ENCODE peak calls at places on chromosomes 11 and 22, in nine cellular contexts. F is Peyer's patch, O is fibroblast of lung, N is ovary, K is A549, M is spleen, T is RWPE1, A is heart right ventricle, D is stomach. G is an unnamed sample.

GRCh38 chr11:65445604-65446445 is 23.2 kb downstream of the NEAT1 start:
- DNase-seq in T (no peak), D (peak), K (no peak), N (peak), F (peak), M (peak), O (peak), A (no peak), G (no peak)

GRCh38 chr11:33912405-33913361 is 20.8 kb upstream of the LMO2 start:
- DNase-seq in N (no peak), D (no peak), O (peak), T (peak), A (no peak), M (peak), K (peak), F (no peak), G (peak)

GRCh38 chr11:61917357-61918109 is at the start of gene RAB3IL1:
- DNase-seq in A (peak), K (peak), D (peak), M (peak), F (peak), N (peak), O (peak), T (peak), G (no peak)

GRCh38 chr11:110479445-110480101 is 49.8 kb downstream of the FDX1 start:
- DNase-seq in D (no peak), O (peak), T (no peak), F (no peak), K (no peak), N (no peak), A (no peak), M (no peak), G (no peak)

GRCh38 chr11:9840460-9841004 is 176.7 kb downstream of the SWAP70 start:
- DNase-seq in M (no peak), F (no peak), T (no peak), K (no peak), N (no peak), O (no peak), D (no peak), A (no peak), G (no peak)

GRCh38 chr22:17319541-17319940 is 49.7 kb upstream of the CECR2 start:
- DNase-seq in F (no peak), A (no peak), N (no peak), T (no peak), M (no peak), K (no peak), O (no peak), D (no peak), G (no peak)

GRCh38 chr22:23547818-23548500 is 32.1 kb downstream of the IGLL1 start:
- DNase-seq in K (no peak), M (peak), T (no peak), F (no peak), D (no peak), N (no peak), A (no peak), O (no peak), G (no peak)

GRCh38 chr22:19766506-19767426 is 6.2 kb downstream of the TBX1 start:
- DNase-seq in T (peak), M (peak), F (peak), K (no peak), A (no peak), O (no peak), D (peak), N (no peak), G (peak)

GRCh38 chr11:61477734-61478148 is 30.8 kb upstream of the LRRC10B start:
- DNase-seq in N (peak), O (no peak), K (peak), T (peak), D (peak), F (peak), A (peak), M (peak), G (peak)

GRCh38 chr11:83639995-83640758 is 354.0 kb upstream of the CCDC90B start:
- DNase-seq in K (no peak), T (no peak), O (no peak), F (no peak), N (no peak), A (no peak), M (no peak), D (no peak), G (no peak)

GRCh38 chr11:97956904-97957303 is 1063.8 kb upstream of the CNTN5 start:
- DNase-seq in O (no peak), M (no peak), N (no peak), D (no peak), A (no peak), T (no peak), K (no peak), F (no peak), G (no peak)

GRCh38 chr11:69965821-69966582 is 112.1 kb upstream of the ANO1 start:
- DNase-seq in A (no peak), O (no peak), D (no peak), T (no peak), M (no peak), N (no peak), F (no peak), K (no peak), G (no peak)

GRCh38 chr22:29301716-29302401 is 4.6 kb upstream of the GAS2L1 start:
- DNase-seq in O (no peak), M (no peak), T (no peak), A (no peak), N (no peak), K (no peak), F (peak), D (no peak), G (no peak)

GRCh38 chr11:119374632-119375394 is 6.7 kb downstream of the USP2 start:
- DNase-seq in A (no peak), T (no peak), M (no peak), D (no peak), K (no peak), O (no peak), F (no peak), N (no peak), G (peak)

GRCh38 chr11:59692915-59693314 is 20.7 kb downstream of the OR10V1 start:
- DNase-seq in K (no peak), M (no peak), N (no peak), D (no peak), O (no peak), F (no peak), A (no peak), T (no peak), G (no peak)

GRCh38 chr11:12961615-12962014 is 47.5 kb upstream of the RASSF10 start:
- DNase-seq in O (no peak), K (no peak), A (no peak), N (no peak), T (peak), D (no peak), F (no peak), M (no peak), G (peak)
- TF ChIP-seq CTCF in O (peak), K (peak), A (no peak), N (no peak), T (peak), D (no peak), F (no peak), M (no peak), G (no peak)

GRCh38 chr11:73306069-73306468 is 2.0 kb upstream of the ARHGEF17 start:
- DNase-seq in D (no peak), T (no peak), F (no peak), O (no peak), A (no peak), N (no peak), M (no peak), K (peak), G (no peak)
- TF ChIP-seq CTCF in D (no peak), T (no peak), F (no peak), O (peak), A (no peak), N (no peak), M (no peak), K (no peak), G (no peak)

DNA sequence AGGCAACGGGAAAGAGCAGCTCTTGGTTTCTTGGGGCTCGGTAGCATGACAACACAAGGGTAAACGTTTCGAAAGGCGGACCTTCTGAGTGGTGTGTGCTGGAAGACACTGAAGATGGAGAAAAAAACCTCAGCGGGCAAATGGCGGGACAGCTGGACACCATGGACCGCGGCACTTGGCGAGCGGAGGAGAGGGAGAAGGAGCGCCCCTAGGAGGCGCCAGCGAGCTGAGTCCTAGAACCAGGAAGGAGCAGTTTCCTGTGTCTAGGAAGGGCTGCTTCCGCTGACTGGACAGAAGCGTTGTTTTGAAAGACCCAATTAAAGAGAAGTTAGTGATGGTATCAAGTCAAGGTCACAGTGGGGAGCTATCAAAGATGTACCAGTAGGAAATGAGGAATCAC is 44.0 kb upstream of the OPCML start:
- DNase-seq in M (no peak), O (no peak), D (no peak), F (no peak), A (no peak), N (no peak), T (no peak), K (no peak), G (no peak)
- TF ChIP-seq CTCF in M (no peak), O (no peak), D (no peak), F (no peak), A (no peak), N (no peak), T (no peak), K (no peak), G (no peak)

DNA sequence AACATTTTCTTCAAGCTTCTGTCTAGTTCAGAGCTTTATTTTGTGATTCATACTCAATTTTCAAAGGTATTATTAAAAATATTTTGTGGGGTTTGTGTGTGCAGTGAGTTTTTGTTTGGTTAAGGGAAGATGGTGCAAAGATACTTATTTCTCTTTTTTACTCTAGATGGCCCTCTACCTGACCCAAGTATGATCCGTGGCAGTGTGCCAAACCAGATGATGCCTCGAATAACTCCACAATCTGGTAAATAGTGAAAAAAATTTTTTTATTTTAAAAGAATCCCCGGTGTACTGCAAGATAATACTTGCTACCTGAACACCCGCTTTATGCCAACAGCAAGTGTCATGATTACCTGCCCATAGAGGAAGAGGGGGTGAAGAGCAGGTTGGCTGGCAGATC is 54.2 kb downstream of the EP300 start:
- DNase-seq in F (no peak), A (no peak), O (no peak), M (no peak), K (no peak), N (no peak), T (no peak), D (no peak), G (peak)
- TF ChIP-seq CTCF in F (no peak), A (no peak), O (no peak), M (no peak), K (no peak), N (no peak), T (no peak), D (no peak), G (no peak)

GRCh38 chr11:36465449-36466163 is 44.5 kb downstream of the TRAF6 start:
- DNase-seq in F (no peak), T (no peak), O (peak), N (no peak), K (no peak), M (no peak), D (no peak), A (no peak), G (peak)

GRCh38 chr11:36469881-36470802 is 39.9 kb downstream of the TRAF6 start:
- DNase-seq in O (peak), F (no peak), A (no peak), M (no peak), N (no peak), T (no peak), D (no peak), K (no peak), G (peak)

GRCh38 chr11:36467913-36468312 is 42.2 kb downstream of the TRAF6 start:
- DNase-seq in F (no peak), A (no peak), K (no peak), N (no peak), M (no peak), D (no peak), O (no peak), T (no peak), G (no peak)

GRCh38 chr11:36471577-36471976 is 38.5 kb downstream of the TRAF6 start:
- DNase-seq in A (no peak), M (no peak), F (no peak), D (no peak), N (no peak), O (no peak), K (no peak), T (no peak), G (no peak)

DNA sequence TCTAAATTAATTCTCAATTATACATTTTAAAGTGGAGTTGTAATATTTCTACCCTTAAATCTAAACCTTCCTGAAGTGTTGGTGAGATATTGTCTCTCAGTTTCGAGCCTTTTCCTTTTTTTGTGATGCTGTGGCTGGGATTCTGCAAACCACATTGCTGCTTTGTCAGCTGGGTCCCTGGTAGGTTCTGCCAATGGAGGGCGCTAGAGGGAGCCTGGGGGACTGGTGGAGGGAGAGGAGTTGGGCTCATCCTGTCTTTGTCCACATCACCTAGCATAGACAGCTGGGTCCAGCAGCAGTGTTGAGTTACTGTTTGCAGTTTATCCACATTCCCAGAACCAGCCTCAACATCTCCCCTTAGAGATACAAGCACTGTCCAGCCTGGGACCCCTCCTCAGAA is 41.0 kb downstream of the TRAF6 start:
- DNase-seq in O (peak), N (no peak), K (no peak), F (no peak), A (no peak), D (no peak), M (no peak), T (no peak), G (no peak)
- TF ChIP-seq CTCF in O (peak), N (no peak), K (no peak), F (no peak), A (peak), D (no peak), M (peak), T (no peak), G (peak)

GRCh38 chr22:50190182-50190951 is 4.7 kb downstream of the TRABD start:
- DNase-seq in A (peak), T (peak), N (peak), O (peak), K (peak), D (peak), F (peak), M (peak), G (peak)
- TF ChIP-seq CTCF in A (peak), T (peak), N (peak), O (peak), K (peak), D (peak), F (no peak), M (peak), G (peak)

GRCh38 chr11:76836613-76837291 is 24.0 kb upstream of the ACER3 start:
- DNase-seq in N (no peak), F (peak), M (no peak), K (no peak), A (no peak), O (no peak), T (no peak), D (peak), G (no peak)
- TF ChIP-seq CTCF in N (no peak), F (no peak), M (no peak), K (no peak), A (no peak), O (peak), T (no peak), D (no peak), G (peak)

GRCh38 chr11:1041936-1042608 is 5.6 kb upstream of the MUC6 start:
- DNase-seq in M (peak), K (peak), A (no peak), N (peak), T (no peak), O (no peak), D (peak), F (no peak), G (no peak)
- TF ChIP-seq CTCF in M (no peak), K (no peak), A (no peak), N (no peak), T (no peak), O (no peak), D (no peak), F (no peak), G (no peak)

DNA sequence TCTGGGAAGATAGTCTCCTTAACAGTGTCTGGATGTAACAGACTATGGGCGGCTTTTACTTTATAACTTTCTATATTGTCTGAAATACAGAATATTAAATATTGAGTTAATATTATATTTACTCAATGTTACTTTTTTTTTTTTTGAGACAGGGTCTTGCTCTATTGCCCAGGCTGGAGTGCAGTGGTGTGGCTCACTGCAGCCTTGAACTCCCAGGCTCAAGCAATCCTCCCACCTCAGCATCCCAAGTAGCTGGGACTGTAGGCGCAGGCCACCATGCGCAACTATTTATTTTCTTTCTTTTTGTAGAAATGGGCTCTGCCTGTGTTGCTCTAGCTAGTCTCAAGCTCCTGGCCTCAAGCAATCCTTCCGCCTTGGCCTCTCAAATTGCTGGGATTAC is 47.0 kb downstream of the FAM83F start:
- DNase-seq in O (no peak), T (no peak), K (no peak), A (no peak), D (no peak), F (no peak), M (peak), N (no peak), G (no peak)
- TF ChIP-seq CTCF in O (no peak), T (no peak), K (no peak), A (no peak), D (no peak), F (no peak), M (no peak), N (no peak), G (no peak)